ENCODE peak calls at places on chromosomes 11 and 22, in eight cellular contexts. X is fibroblast of the aortic adventitia; W is memory B cell; R is GM10248; V is effector CD4-positive, alpha-beta T cell; F is HCEC 1CT; U is WERI-Rb-1; P is NCI-H774. I is an unnamed sample.

GRCh38 chr11:126332221-126332711 is 23.2 kb upstream of the ST3GAL4 start:
- DNase-seq in X (peak), W (no peak), R (no peak), V (no peak), F (peak), U (no peak), P (no peak), I (no peak)

GRCh38 chr11:94405062-94405461 is 3.8 kb upstream of the GPR83 start:
- DNase-seq in X (peak), W (no peak), R (no peak), V (no peak), F (no peak), U (no peak), P (no peak), I (no peak)

GRCh38 chr11:26227311-26227710 is 104.6 kb upstream of the ANO3 start:
- DNase-seq in X (peak), W (peak), R (peak), V (no peak), F (peak), U (no peak), P (peak), I (no peak)

GRCh38 chr11:101553891-101554292 is 29.9 kb downstream of the TRPC6 start:
- DNase-seq in X (no peak), W (peak), R (peak), V (no peak), F (peak), U (no peak), P (no peak), I (no peak)

GRCh38 chr11:108559904-108560303 is 33.7 kb downstream of the EXPH5 start:
- DNase-seq in X (peak), W (no peak), R (no peak), V (no peak), F (peak), U (no peak), P (no peak), I (no peak)

GRCh38 chr22:44909241-44909640 is 100.6 kb downstream of the PHF21B start:
- DNase-seq in X (no peak), W (no peak), R (no peak), V (no peak), F (no peak), U (no peak), P (no peak), I (no peak)

GRCh38 chr11:95716266-95716665 is 73.3 kb downstream of the FAM76B start:
- DNase-seq in X (peak), W (no peak), R (no peak), V (no peak), F (no peak), U (no peak), P (no peak), I (no peak)

GRCh38 chr11:130580372-130580771 is 131.9 kb downstream of the ADAMTS15 start:
- DNase-seq in X (peak), W (no peak), R (no peak), V (no peak), F (no peak), U (peak), P (peak), I (peak)

GRCh38 chr11:130601141-130601540 is 152.7 kb downstream of the ADAMTS15 start:
- DNase-seq in X (peak), W (no peak), R (no peak), V (no peak), F (peak), U (peak), P (no peak), I (no peak)

GRCh38 chr11:9076661-9077060 is 14.7 kb downstream of the SCUBE2 start:
- DNase-seq in X (no peak), W (no peak), R (no peak), V (no peak), F (no peak), U (no peak), P (no peak), I (no peak)

GRCh38 chr11:72222106-72222891 is 2.3 kb upstream of the INPPL1 start:
- DNase-seq in X (no peak), W (no peak), R (peak), V (no peak), F (no peak), U (no peak), P (no peak), I (no peak)

GRCh38 chr11:8268530-8269461 is 5.1 kb upstream of the LMO1 start:
- DNase-seq in X (no peak), W (no peak), R (no peak), V (no peak), F (no peak), U (peak), P (no peak), I (no peak)

GRCh38 chr11:27075192-27075591 is 34.6 kb downstream of the BBOX1 start:
- DNase-seq in X (peak), W (no peak), R (no peak), V (no peak), F (peak), U (no peak), P (no peak), I (no peak)

GRCh38 chr22:24230911-24231656 is 13.8 kb downstream of the GGT5 start:
- DNase-seq in X (no peak), W (peak), R (peak), V (peak), F (no peak), U (peak), P (no peak), I (no peak)

GRCh38 chr11:47523491-47524199 is 29.3 kb downstream of the CELF1 start:
- DNase-seq in X (peak), W (peak), R (no peak), V (peak), F (peak), U (no peak), P (no peak), I (no peak)

GRCh38 chr11:66087148-66087908 is 17.3 kb downstream of the PACS1 start:
- DNase-seq in X (no peak), W (no peak), R (no peak), V (no peak), F (no peak), U (no peak), P (no peak), I (no peak)

GRCh38 chr11:118530683-118531596 is at the start of gene TMEM25:
- DNase-seq in X (peak), W (peak), R (peak), V (peak), F (no peak), U (peak), P (peak), I (no peak)

GRCh38 chr11:106087815-106088435 is 10.5 kb downstream of the AASDHPPT start:
- DNase-seq in X (peak), W (peak), R (no peak), V (peak), F (peak), U (peak), P (peak), I (no peak)

GRCh38 chr22:34437140-34437539 is 516.9 kb upstream of the LARGE1 start:
- DNase-seq in X (no peak), W (no peak), R (no peak), V (no peak), F (no peak), U (no peak), P (peak), I (no peak)

GRCh38 chr11:35804446-35805040 is 139.3 kb upstream of the LDLRAD3 start:
- DNase-seq in X (no peak), W (no peak), R (no peak), V (no peak), F (no peak), U (no peak), P (no peak), I (no peak)

GRCh38 chr11:107606122-107606521 is 15.2 kb downstream of the ELMOD1 start:
- DNase-seq in X (no peak), W (no peak), R (no peak), V (no peak), F (peak), U (peak), P (no peak), I (no peak)

GRCh38 chr22:23062616-23063538 is 7.4 kb upstream of the GNAZ start:
- DNase-seq in X (no peak), W (no peak), R (peak), V (no peak), F (no peak), U (no peak), P (no peak), I (no peak)

GRCh38 chr11:111586305-111586915 is 15.8 kb upstream of the SIK2 start:
- DNase-seq in X (peak), W (peak), R (peak), V (peak), F (peak), U (peak), P (peak), I (peak)

GRCh38 chr22:45996241-45997076 is 19.5 kb upstream of the WNT7B start:
- DNase-seq in X (peak), W (no peak), R (peak), V (no peak), F (peak), U (no peak), P (no peak), I (no peak)

GRCh38 chr11:8096575-8096974 is 15.6 kb downstream of the TUB start:
- DNase-seq in X (no peak), W (no peak), R (peak), V (no peak), F (no peak), U (no peak), P (no peak), I (no peak)

GRCh38 chr11:119567667-119568582 is 145.0 kb upstream of the THY1 start:
- DNase-seq in X (peak), W (no peak), R (peak), V (no peak), F (peak), U (no peak), P (peak), I (peak)

GRCh38 chr22:35894937-35895708 is 133.5 kb downstream of the RBFOX2 start:
- DNase-seq in X (peak), W (no peak), R (no peak), V (no peak), F (peak), U (no peak), P (no peak), I (no peak)

GRCh38 chr11:13091373-13091772 is 82.3 kb downstream of the RASSF10 start:
- DNase-seq in X (no peak), W (no peak), R (no peak), V (no peak), F (no peak), U (no peak), P (no peak), I (no peak)

GRCh38 chr22:33699176-33699575 is 221.1 kb downstream of the LARGE1 start:
- DNase-seq in X (no peak), W (no peak), R (no peak), V (no peak), F (no peak), U (no peak), P (no peak), I (no peak)

GRCh38 chr11:63239254-63239653 is 4.1 kb downstream of the SLC22A25 start:
- DNase-seq in X (no peak), W (no peak), R (no peak), V (no peak), F (no peak), U (no peak), P (no peak), I (no peak)

GRCh38 chr11:2166091-2166851 is 5.3 kb upstream of the INS start:
- DNase-seq in X (no peak), W (no peak), R (peak), V (peak), F (no peak), U (no peak), P (no peak), I (no peak)

GRCh38 chr22:39254789-39255298 is 10.1 kb upstream of the PDGFB start:
- DNase-seq in X (peak), W (no peak), R (peak), V (no peak), F (peak), U (no peak), P (no peak), I (no peak)